ENCODE peak calls at places on chromosomes 1 and 21, in seven cellular contexts. T is iris pigment epithelial cell, V is T-helper 2 cell, J is activated T-cell treated with anti-CD3 and anti-CD28 coated beads for 1 hour, S is esophagus squamous epithelium, Q is COR-L47, X is nephron progenitor cell. E is an unnamed sample.

GRCh38 chr1:6500446-6501406 is 9.3 kb upstream of the PLEKHG5 start:
- DNase-seq in T (no peak), V (no peak), J (no peak), S (no peak), Q (no peak), X (no peak), E (no peak)

GRCh38 chr1:24263746-24264145 is 55.4 kb upstream of the GRHL3 start:
- DNase-seq in T (no peak), V (no peak), J (no peak), S (no peak), Q (no peak), X (no peak), E (no peak)

GRCh38 chr1:220924331-220924730 is 45.1 kb downstream of the HLX start:
- DNase-seq in T (no peak), V (no peak), J (no peak), S (no peak), Q (no peak), X (no peak), E (no peak)

GRCh38 chr1:163820190-163820589 is 498.4 kb downstream of the NUF2 start:
- DNase-seq in T (no peak), V (no peak), J (no peak), S (no peak), Q (no peak), X (no peak), E (no peak)

GRCh38 chr1:91383461-91383860 is 21.2 kb downstream of the HFM1 start:
- DNase-seq in T (peak), V (no peak), J (no peak), S (no peak), Q (no peak), X (no peak), E (no peak)

GRCh38 chr1:67850611-67851075 is 17.4 kb upstream of the GNG12 start:
- DNase-seq in T (peak), V (no peak), J (no peak), S (no peak), Q (peak), X (no peak), E (no peak)

GRCh38 chr1:17441265-17441992 is 2.0 kb upstream of the RCC2 start:
- DNase-seq in T (peak), V (peak), J (no peak), S (no peak), Q (no peak), X (no peak), E (no peak)

GRCh38 chr1:12411098-12411497 is 181.3 kb downstream of the VPS13D start:
- DNase-seq in T (no peak), V (no peak), J (no peak), S (no peak), Q (no peak), X (no peak), E (no peak)

GRCh38 chr1:29543586-29543985 is 307.3 kb downstream of the PTPRU start:
- DNase-seq in T (no peak), V (no peak), J (no peak), S (no peak), Q (no peak), X (no peak), E (no peak)

GRCh38 chr1:50971748-50972305 is 1.8 kb downstream of the CDKN2C start:
- DNase-seq in T (no peak), V (peak), J (no peak), S (no peak), Q (no peak), X (no peak), E (no peak)

GRCh38 chr21:32442566-32443318 is 30.2 kb downstream of the EVA1C start:
- DNase-seq in T (peak), V (no peak), J (no peak), S (no peak), Q (no peak), X (no peak), E (no peak)

GRCh38 chr1:216686860-216687545 is 36.2 kb downstream of the ESRRG start:
- DNase-seq in T (peak), V (peak), J (no peak), S (no peak), Q (no peak), X (no peak), E (no peak)

GRCh38 chr1:167955915-167956314 is 19.0 kb upstream of the MPC2 start:
- DNase-seq in T (no peak), V (no peak), J (no peak), S (no peak), Q (no peak), X (no peak), E (no peak)